ENCODE peak calls at places on chromosomes 2 and 18, in four cellular contexts. S, Y, A and K are unnamed samples.
A peak's percentile ranks its signal among the peaks of the same experiment; 100 is the strongest.

GRCh38 chr2:58271826-58272225 is 30.7 kb upstream of the FANCL start:
- DNase-seq in A (no peak), S (no peak), Y (peak; percentile 7), K (no peak)

GRCh38 chr2:215826376-215826775 is 187.0 kb downstream of the MREG start:
- DNase-seq in Y (no peak), S (no peak), A (no peak), K (peak; percentile 35)

GRCh38 chr2:80020061-80020460 is 284.5 kb downstream of the LRRTM1 start:
- DNase-seq in A (no peak), S (no peak), Y (no peak), K (no peak)

GRCh38 chr2:120983344-120983743 is 247.7 kb downstream of the GLI2 start:
- DNase-seq in S (no peak), A (no peak), Y (no peak), K (no peak)

GRCh38 chr2:54897420-54898310 is 152.6 kb downstream of the RTN4 start:
- DNase-seq in A (no peak), S (no peak), Y (no peak), K (no peak)

GRCh38 chr18:78692105-78692504 is 287.5 kb upstream of the SALL3 start:
- DNase-seq in A (no peak), S (no peak), Y (no peak), K (no peak)

GRCh38 chr2:216015722-216016464 is 2.5 kb upstream of the MREG start:
- DNase-seq in Y (no peak), S (no peak), A (peak; percentile 87), K (no peak)

GRCh38 chr2:105644174-105644980 is 100.3 kb upstream of the NCK2 start:
- DNase-seq in A (no peak), S (no peak), Y (peak; percentile 41), K (no peak)

GRCh38 chr18:2572892-2573291 is 1.5 kb downstream of the NDC80 start:
- DNase-seq in A (no peak), Y (no peak), S (peak; percentile 15), K (no peak)

GRCh38 chr2:201258666-201258999 is 1.7 kb upstream of the CASP8 start:
- DNase-seq in Y (no peak), S (no peak), A (no peak), K (peak; percentile 43)

GRCh38 chr2:167271941-167272340 is 383.7 kb downstream of the XIRP2 start:
- DNase-seq in A (no peak), S (no peak), Y (no peak), K (no peak)

GRCh38 chr2:238929242-238930081 is 81.6 kb downstream of the TWIST2 start:
- DNase-seq in A (no peak), S (no peak), Y (no peak), K (no peak)

GRCh38 chr2:38121481-38121880 is 45.5 kb upstream of the CYP1B1 start:
- DNase-seq in A (no peak), Y (no peak), S (no peak), K (no peak)

GRCh38 chr2:190283783-190284182 is 35.8 kb downstream of the HIBCH start:
- DNase-seq in Y (no peak), A (no peak), S (no peak), K (no peak)

GRCh38 chr2:168255866-168256265 is 8.5 kb upstream of the STK39 start:
- DNase-seq in Y (no peak), A (no peak), S (no peak), K (no peak)

GRCh38 chr18:24426073-24426397 is 435 bp upstream of the IMPACT start:
- DNase-seq in S (no peak), Y (no peak), A (no peak), K (no peak)

GRCh38 chr2:14535156-14535555 is 97.4 kb upstream of the LRATD1 start:
- DNase-seq in S (no peak), Y (no peak), A (no peak), K (no peak)

GRCh38 chr18:24786027-24786426 is 325.6 kb downstream of the HRH4 start:
- DNase-seq in S (no peak), Y (no peak), A (no peak), K (no peak)

GRCh38 chr2:201257941-201258665 is 2.2 kb upstream of the CASP8 start:
- DNase-seq in A (peak; percentile 79), S (peak; percentile 60), Y (peak; percentile 55), K (peak; percentile 86)

GRCh38 chr2:157789933-157790511 is 86.1 kb downstream of the ACVR1 start:
- DNase-seq in A (no peak), S (no peak), Y (no peak), K (no peak)

GRCh38 chr2:121093735-121094520 is 191.1 kb downstream of the TFCP2L1 start:
- DNase-seq in A (no peak), Y (no peak), S (no peak), K (no peak)

GRCh38 chr18:75916641-75916982 is 489.1 kb upstream of the SMIM21 start:
- DNase-seq in A (no peak), Y (no peak), S (no peak), K (no peak)

GRCh38 chr2:66717491-66717890 is 282.6 kb downstream of the MEIS1 start:
- DNase-seq in S (no peak), Y (no peak), A (no peak), K (no peak)

GRCh38 chr2:72271766-72272615 is 124.3 kb upstream of the CYP26B1 start:
- DNase-seq in S (no peak), A (no peak), Y (no peak), K (no peak)

GRCh38 chr18:21489119-21489750 is 111.3 kb downstream of the ESCO1 start:
- DNase-seq in Y (peak; percentile 63), S (peak; percentile 74), A (no peak), K (peak; percentile 36)
- TF ChIP-seq CHD4 in Y (no peak), S (no peak), A (no peak), K (no peak)

GRCh38 chr2:1816414-1816911 is 72.1 kb upstream of the PXDN start:
- DNase-seq in Y (no peak), A (no peak), S (no peak), K (no peak)

GRCh38 chr2:1818404-1818803 is 74.1 kb upstream of the PXDN start:
- DNase-seq in S (no peak), A (no peak), Y (no peak), K (peak; percentile 22)

GRCh38 chr2:1818811-1819210 is 74.5 kb upstream of the PXDN start:
- DNase-seq in A (no peak), S (no peak), Y (no peak), K (no peak)

GRCh38 chr2:1819396-1819795 is 75.1 kb upstream of the PXDN start:
- DNase-seq in Y (no peak), S (no peak), A (no peak), K (no peak)

DNA sequence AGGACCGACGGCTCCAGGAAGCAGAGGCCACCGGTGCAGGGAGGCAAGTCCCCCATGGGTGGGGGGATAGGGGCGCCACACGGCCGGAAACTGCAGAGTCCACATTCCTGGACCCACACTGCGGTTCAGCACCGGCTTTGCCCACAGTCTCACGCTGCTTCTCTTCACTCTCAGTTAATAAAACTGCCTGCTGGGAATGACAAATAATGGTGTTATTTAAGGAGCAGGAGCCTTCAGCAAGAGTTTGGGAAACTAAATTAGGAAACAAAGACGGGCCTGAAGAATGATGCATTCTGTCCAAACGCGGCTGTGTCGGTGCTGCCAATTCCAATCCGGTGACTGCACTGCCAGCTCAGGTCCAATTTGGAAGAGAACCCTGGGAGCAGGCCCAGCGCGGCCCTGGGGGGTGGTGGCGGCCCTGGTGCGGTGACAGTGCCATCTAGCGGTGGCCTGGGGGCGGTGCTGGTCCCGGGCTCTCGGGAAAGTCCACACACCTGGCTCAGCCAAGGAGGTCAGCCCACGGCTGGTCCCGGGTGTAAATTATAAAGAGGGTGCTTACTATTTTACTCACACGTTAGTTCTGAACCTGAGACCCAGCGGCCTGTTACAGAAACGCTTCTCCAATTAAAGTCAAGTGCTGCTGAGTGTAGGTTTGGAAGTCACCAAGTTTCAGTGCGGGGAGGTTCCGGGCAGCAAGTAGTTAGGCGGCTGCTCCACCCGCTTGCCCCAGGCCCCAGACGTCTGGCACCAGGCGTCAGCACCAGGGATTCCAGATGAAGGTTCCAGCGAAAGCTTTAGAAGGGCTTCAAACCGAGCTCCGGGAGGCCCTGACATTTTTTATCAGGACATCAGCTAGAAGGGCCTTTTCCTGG is 73.2 kb upstream of the PXDN start:
- DNase-seq in Y (peak; percentile 7), A (no peak), S (peak; percentile 87), K (peak; percentile 48)
- TF ChIP-seq CHD4 in Y (no peak), A (no peak), S (no peak), K (no peak)

DNA sequence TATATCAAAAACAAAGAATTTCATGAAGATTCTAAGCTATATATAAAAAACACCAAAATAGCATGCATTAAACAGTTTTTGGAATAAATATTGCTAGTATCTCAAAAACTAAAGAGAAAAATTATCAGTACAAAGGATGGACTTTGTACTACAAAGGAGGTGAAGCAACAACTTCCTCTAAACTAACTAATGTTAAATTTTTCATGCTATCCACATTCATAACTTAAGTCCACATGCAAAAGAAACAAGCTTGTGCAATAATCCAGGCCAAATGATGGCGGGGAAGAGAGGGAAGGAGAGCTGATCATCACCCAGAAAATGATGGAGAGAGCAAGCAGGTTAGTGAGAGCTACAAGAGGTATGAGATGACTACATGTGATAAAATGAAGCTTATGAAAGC is 70.1 kb downstream of the KIDINS220 start:
- DNase-seq in A (no peak), S (no peak), Y (peak; percentile 32), K (no peak)
- TF ChIP-seq CHD4 in A (no peak), S (no peak), Y (no peak), K (no peak)

GRCh38 chr2:187544371-187545080 is 9.7 kb downstream of the TFPI start:
- DNase-seq in Y (no peak), A (no peak), S (no peak), K (peak; percentile 86)
- TF ChIP-seq CHD4 in Y (no peak), A (no peak), S (no peak), K (no peak)